ENCODE peak calls at places on chromosomes 2 and 18, in nine cellular contexts. One of them, this sample, is unnamed.
A peak's percentile ranks its signal among the peaks of the same experiment; 100 is the strongest.

GRCh38 chr2:185567940-185568339 is 170.7 kb upstream of the FSIP2 start:
- DNase-seq in prostate gland: no peak
- DNase-seq in left ventricle myocardium inferior: no peak
- DNase-seq in lower lobe of right lung: no peak
- DNase-seq in small intestine: no peak
- DNase-seq in upper lobe of left lung: no peak
- DNase-seq in astrocyte: no peak
- DNase-seq in endodermal cell: peak; percentile 79
- DNase-seq in mucosa of descending colon: no peak
- DNase-seq in this sample: no peak

GRCh38 chr2:190765386-190766173 is 115.0 kb upstream of the GLS start:
- DNase-seq in mucosa of descending colon: no peak
- DNase-seq in astrocyte: peak; percentile 96
- DNase-seq in prostate gland: no peak
- DNase-seq in upper lobe of left lung: no peak
- DNase-seq in left ventricle myocardium inferior: no peak
- DNase-seq in lower lobe of right lung: no peak
- DNase-seq in endodermal cell: no peak
- DNase-seq in small intestine: peak; percentile 26
- DNase-seq in this sample: no peak

GRCh38 chr2:95022309-95023221 is 2.9 kb upstream of the MAL start:
- DNase-seq in left ventricle myocardium inferior: peak; percentile 57
- DNase-seq in lower lobe of right lung: peak; percentile 76
- DNase-seq in upper lobe of left lung: peak; percentile 70
- DNase-seq in prostate gland: peak; percentile 24
- DNase-seq in astrocyte: peak; percentile 6
- DNase-seq in mucosa of descending colon: peak; percentile 79
- DNase-seq in endodermal cell: peak; percentile 94
- DNase-seq in small intestine: peak; percentile 44
- DNase-seq in this sample: peak; percentile 65

GRCh38 chr2:23651187-23651983 is 266.4 kb downstream of the KLHL29 start:
- DNase-seq in astrocyte: peak; percentile 91
- DNase-seq in mucosa of descending colon: no peak
- DNase-seq in prostate gland: no peak
- DNase-seq in upper lobe of left lung: no peak
- DNase-seq in endodermal cell: no peak
- DNase-seq in lower lobe of right lung: no peak
- DNase-seq in small intestine: no peak
- DNase-seq in left ventricle myocardium inferior: no peak
- DNase-seq in this sample: no peak

GRCh38 chr2:45232824-45233223 is 223.6 kb upstream of the SIX2 start:
- DNase-seq in mucosa of descending colon: no peak
- DNase-seq in small intestine: no peak
- DNase-seq in astrocyte: no peak
- DNase-seq in endodermal cell: no peak
- DNase-seq in upper lobe of left lung: no peak
- DNase-seq in left ventricle myocardium inferior: no peak
- DNase-seq in prostate gland: no peak
- DNase-seq in lower lobe of right lung: no peak
- DNase-seq in this sample: no peak

GRCh38 chr2:176370423-176370822 is 101.2 kb downstream of the MTX2 start:
- DNase-seq in astrocyte: no peak
- DNase-seq in endodermal cell: no peak
- DNase-seq in small intestine: no peak
- DNase-seq in lower lobe of right lung: no peak
- DNase-seq in prostate gland: no peak
- DNase-seq in left ventricle myocardium inferior: no peak
- DNase-seq in mucosa of descending colon: no peak
- DNase-seq in upper lobe of left lung: no peak
- DNase-seq in this sample: no peak

GRCh38 chr2:118865106-118865505 is 17.7 kb upstream of the EN1 start:
- DNase-seq in left ventricle myocardium inferior: no peak
- DNase-seq in astrocyte: no peak
- DNase-seq in upper lobe of left lung: no peak
- DNase-seq in lower lobe of right lung: no peak
- DNase-seq in small intestine: peak; percentile 23
- DNase-seq in mucosa of descending colon: peak; percentile 39
- DNase-seq in endodermal cell: peak; percentile 85
- DNase-seq in prostate gland: no peak
- DNase-seq in this sample: no peak

GRCh38 chr2:148459300-148459891 is 185.2 kb upstream of the EPC2 start:
- DNase-seq in left ventricle myocardium inferior: no peak
- DNase-seq in astrocyte: peak; percentile 27
- DNase-seq in small intestine: no peak
- DNase-seq in lower lobe of right lung: no peak
- DNase-seq in mucosa of descending colon: no peak
- DNase-seq in upper lobe of left lung: no peak
- DNase-seq in endodermal cell: no peak
- DNase-seq in prostate gland: no peak
- DNase-seq in this sample: no peak

GRCh38 chr18:46013484-46014189 is 46.5 kb upstream of the EPG5 start:
- DNase-seq in endodermal cell: no peak
- DNase-seq in upper lobe of left lung: no peak
- DNase-seq in left ventricle myocardium inferior: no peak
- DNase-seq in prostate gland: no peak
- DNase-seq in astrocyte: no peak
- DNase-seq in lower lobe of right lung: no peak
- DNase-seq in mucosa of descending colon: no peak
- DNase-seq in small intestine: no peak
- DNase-seq in this sample: no peak

GRCh38 chr2:221876016-221876415 is 303.9 kb upstream of the EPHA4 start:
- DNase-seq in endodermal cell: no peak
- DNase-seq in mucosa of descending colon: no peak
- DNase-seq in lower lobe of right lung: no peak
- DNase-seq in left ventricle myocardium inferior: no peak
- DNase-seq in small intestine: no peak
- DNase-seq in prostate gland: no peak
- DNase-seq in astrocyte: no peak
- DNase-seq in upper lobe of left lung: no peak
- DNase-seq in this sample: no peak

GRCh38 chr2:9697904-9698303 is 67.1 kb upstream of the YWHAQ start:
- DNase-seq in endodermal cell: no peak
- DNase-seq in left ventricle myocardium inferior: no peak
- DNase-seq in upper lobe of left lung: no peak
- DNase-seq in prostate gland: no peak
- DNase-seq in small intestine: peak; percentile 47
- DNase-seq in astrocyte: no peak
- DNase-seq in mucosa of descending colon: no peak
- DNase-seq in lower lobe of right lung: no peak
- DNase-seq in this sample: no peak

GRCh38 chr2:25309402-25309801 is 32.3 kb downstream of the DNMT3A start:
- DNase-seq in small intestine: peak; percentile 33
- DNase-seq in lower lobe of right lung: no peak
- DNase-seq in prostate gland: no peak
- DNase-seq in endodermal cell: peak; percentile 91
- DNase-seq in astrocyte: no peak
- DNase-seq in upper lobe of left lung: peak; percentile 55
- DNase-seq in left ventricle myocardium inferior: peak; percentile 45
- DNase-seq in mucosa of descending colon: peak; percentile 71
- DNase-seq in this sample: peak; percentile 31

GRCh38 chr2:158060862-158061435 is 40.7 kb upstream of the UPP2 start:
- DNase-seq in prostate gland: no peak
- DNase-seq in endodermal cell: peak; percentile 59
- DNase-seq in upper lobe of left lung: no peak
- DNase-seq in astrocyte: peak; percentile 66
- DNase-seq in small intestine: peak; percentile 78
- DNase-seq in mucosa of descending colon: no peak
- DNase-seq in left ventricle myocardium inferior: no peak
- DNase-seq in lower lobe of right lung: no peak
- DNase-seq in this sample: no peak

GRCh38 chr18:48455555-48456478 is 46.6 kb upstream of the ZBTB7C start:
- DNase-seq in endodermal cell: no peak
- DNase-seq in astrocyte: peak; percentile 100
- DNase-seq in left ventricle myocardium inferior: no peak
- DNase-seq in mucosa of descending colon: peak; percentile 33
- DNase-seq in upper lobe of left lung: no peak
- DNase-seq in lower lobe of right lung: no peak
- DNase-seq in small intestine: peak; percentile 58
- DNase-seq in prostate gland: no peak
- DNase-seq in this sample: peak; percentile 39

DNA sequence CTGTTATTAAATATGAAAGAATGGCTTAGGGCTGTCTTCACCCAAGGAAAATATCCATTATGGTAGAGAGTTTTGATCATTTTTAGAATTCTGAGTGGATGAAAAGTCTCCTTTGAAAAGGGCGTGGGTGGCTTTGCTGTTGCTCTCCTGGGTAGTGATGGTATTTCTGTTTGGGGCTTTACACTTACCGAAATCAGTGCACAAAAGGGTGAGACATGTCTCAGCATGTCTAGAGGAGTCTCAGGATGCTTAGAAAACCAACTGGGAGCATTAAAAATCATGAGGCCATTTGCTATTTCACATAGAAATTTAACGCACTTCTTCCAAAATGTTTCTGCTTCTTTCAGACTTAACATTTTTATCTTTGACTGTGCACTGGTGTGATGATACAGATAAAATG is 49.6 kb downstream of the ZCCHC2 start:
- DNase-seq in prostate gland: no peak
- DNase-seq in endodermal cell: no peak
- DNase-seq in lower lobe of right lung: no peak
- DNase-seq in mucosa of descending colon: no peak
- DNase-seq in upper lobe of left lung: no peak
- DNase-seq in astrocyte: no peak
- DNase-seq in left ventricle myocardium inferior: no peak
- DNase-seq in small intestine: no peak
- DNase-seq in this sample: no peak
- H3K9me3 ChIP-seq in prostate gland: no peaks in the 10 kb centered on the region
- H3K9me3 ChIP-seq in endodermal cell: peaks cover 14% of the 10 kb centered on the region
- H3K9me3 ChIP-seq in lower lobe of right lung: no peaks in the 10 kb centered on the region
- H3K9me3 ChIP-seq in mucosa of descending colon: no peaks in the 10 kb centered on the region
- H3K9me3 ChIP-seq in upper lobe of left lung: no peaks in the 10 kb centered on the region
- H3K9me3 ChIP-seq in astrocyte: no peaks in the 10 kb centered on the region
- H3K9me3 ChIP-seq in left ventricle myocardium inferior: no peaks in the 10 kb centered on the region
- H3K9me3 ChIP-seq in small intestine: no peaks in the 10 kb centered on the region
- H3K9me3 ChIP-seq in this sample: no peaks in the 10 kb centered on the region

GRCh38 chr2:111011218-111011617 is 109.5 kb upstream of the BCL2L11 start:
- DNase-seq in left ventricle myocardium inferior: no peak
- DNase-seq in small intestine: no peak
- DNase-seq in prostate gland: no peak
- DNase-seq in lower lobe of right lung: no peak
- DNase-seq in mucosa of descending colon: no peak
- DNase-seq in endodermal cell: no peak
- DNase-seq in astrocyte: no peak
- DNase-seq in upper lobe of left lung: no peak
- DNase-seq in this sample: no peak

GRCh38 chr2:111015256-111015655 is 105.5 kb upstream of the BCL2L11 start:
- DNase-seq in left ventricle myocardium inferior: no peak
- DNase-seq in lower lobe of right lung: no peak
- DNase-seq in endodermal cell: no peak
- DNase-seq in upper lobe of left lung: no peak
- DNase-seq in astrocyte: no peak
- DNase-seq in prostate gland: no peak
- DNase-seq in small intestine: no peak
- DNase-seq in mucosa of descending colon: peak; percentile 50
- DNase-seq in this sample: no peak

GRCh38 chr2:111017909-111018308 is 102.8 kb upstream of the BCL2L11 start:
- DNase-seq in left ventricle myocardium inferior: no peak
- DNase-seq in lower lobe of right lung: no peak
- DNase-seq in small intestine: no peak
- DNase-seq in upper lobe of left lung: no peak
- DNase-seq in mucosa of descending colon: no peak
- DNase-seq in prostate gland: no peak
- DNase-seq in astrocyte: no peak
- DNase-seq in endodermal cell: no peak
- DNase-seq in this sample: no peak

GRCh38 chr2:111022630-111023029 is 98.1 kb upstream of the BCL2L11 start:
- DNase-seq in small intestine: no peak
- DNase-seq in left ventricle myocardium inferior: no peak
- DNase-seq in astrocyte: no peak
- DNase-seq in endodermal cell: no peak
- DNase-seq in upper lobe of left lung: peak; percentile 59
- DNase-seq in prostate gland: no peak
- DNase-seq in mucosa of descending colon: no peak
- DNase-seq in lower lobe of right lung: peak; percentile 50
- DNase-seq in this sample: no peak

GRCh38 chr2:111017034-111017640 is 103.6 kb upstream of the BCL2L11 start:
- DNase-seq in lower lobe of right lung: no peak
- DNase-seq in left ventricle myocardium inferior: no peak
- DNase-seq in endodermal cell: no peak
- DNase-seq in astrocyte: no peak
- DNase-seq in mucosa of descending colon: no peak
- DNase-seq in small intestine: no peak
- DNase-seq in prostate gland: no peak
- DNase-seq in upper lobe of left lung: no peak
- DNase-seq in this sample: no peak
- H3K9me3 ChIP-seq in lower lobe of right lung: no peaks in the 10 kb centered on the region
- H3K9me3 ChIP-seq in left ventricle myocardium inferior: peaks cover 22% of the 10 kb centered on the region
- H3K9me3 ChIP-seq in endodermal cell: peaks cover 19% of the 10 kb centered on the region
- H3K9me3 ChIP-seq in astrocyte: no peaks in the 10 kb centered on the region
- H3K9me3 ChIP-seq in mucosa of descending colon: no peaks in the 10 kb centered on the region
- H3K9me3 ChIP-seq in small intestine: no peaks in the 10 kb centered on the region
- H3K9me3 ChIP-seq in prostate gland: no peaks in the 10 kb centered on the region
- H3K9me3 ChIP-seq in upper lobe of left lung: no peaks in the 10 kb centered on the region
- H3K9me3 ChIP-seq in this sample: peaks cover 5% of the 10 kb centered on the region

DNA sequence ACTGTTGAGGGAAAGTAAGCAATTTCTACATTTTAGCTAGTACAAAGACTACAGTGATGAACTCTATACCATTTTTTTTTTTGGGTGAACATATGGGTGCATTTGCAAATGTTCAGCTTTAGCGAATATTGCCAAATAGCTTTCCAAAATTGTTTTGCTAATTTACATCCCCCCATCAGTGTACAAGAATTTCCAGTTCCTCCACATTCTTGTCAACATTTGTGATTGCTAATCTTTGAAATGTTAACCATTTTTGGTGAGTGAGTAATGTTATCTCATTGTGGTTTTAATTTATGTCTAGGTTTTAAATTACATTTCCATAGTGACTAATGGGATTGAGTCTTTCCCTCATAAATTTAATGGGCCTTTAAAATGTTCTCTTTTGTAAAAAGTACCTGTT is 16.4 kb upstream of the CNRIP1 start:
- DNase-seq in small intestine: no peak
- DNase-seq in astrocyte: peak; percentile 77
- DNase-seq in mucosa of descending colon: no peak
- DNase-seq in prostate gland: no peak
- DNase-seq in upper lobe of left lung: no peak
- DNase-seq in lower lobe of right lung: no peak
- DNase-seq in left ventricle myocardium inferior: no peak
- DNase-seq in endodermal cell: no peak
- DNase-seq in this sample: no peak
- H3K9me3 ChIP-seq in small intestine: no peaks in the 10 kb centered on the region
- H3K9me3 ChIP-seq in astrocyte: no peaks in the 10 kb centered on the region
- H3K9me3 ChIP-seq in mucosa of descending colon: no peaks in the 10 kb centered on the region
- H3K9me3 ChIP-seq in prostate gland: no peaks in the 10 kb centered on the region
- H3K9me3 ChIP-seq in upper lobe of left lung: no peaks in the 10 kb centered on the region
- H3K9me3 ChIP-seq in lower lobe of right lung: no peaks in the 10 kb centered on the region
- H3K9me3 ChIP-seq in left ventricle myocardium inferior: no peaks in the 10 kb centered on the region
- H3K9me3 ChIP-seq in endodermal cell: no peaks in the 10 kb centered on the region
- H3K9me3 ChIP-seq in this sample: no peaks in the 10 kb centered on the region

GRCh38 chr18:80050797-80051196 is 16.6 kb downstream of the RBFA start:
- DNase-seq in small intestine: no peak
- DNase-seq in mucosa of descending colon: no peak
- DNase-seq in lower lobe of right lung: no peak
- DNase-seq in astrocyte: no peak
- DNase-seq in endodermal cell: no peak
- DNase-seq in upper lobe of left lung: no peak
- DNase-seq in left ventricle myocardium inferior: no peak
- DNase-seq in prostate gland: no peak
- DNase-seq in this sample: no peak

DNA sequence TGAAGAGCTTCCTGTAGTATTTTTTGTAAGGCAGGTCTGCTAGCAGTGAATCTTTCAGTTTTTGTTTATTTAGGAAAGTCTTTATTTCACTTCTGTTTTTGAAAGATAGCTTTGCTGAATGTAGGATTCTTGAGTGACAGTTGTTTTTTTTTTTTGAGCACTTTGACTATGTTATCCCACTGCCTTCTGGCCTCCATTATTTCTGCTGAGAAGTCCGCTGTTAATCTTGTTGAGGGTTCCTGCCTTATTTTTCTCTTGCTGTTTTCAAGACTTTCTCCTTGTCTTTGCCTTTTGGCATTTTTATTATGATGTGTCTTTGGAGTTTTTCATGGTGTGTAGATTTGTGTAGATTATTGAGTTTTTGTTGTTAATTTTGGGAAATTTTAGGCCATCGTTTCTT is 21.9 kb downstream of the RBFA start:
- DNase-seq in astrocyte: no peak
- DNase-seq in endodermal cell: no peak
- DNase-seq in left ventricle myocardium inferior: no peak
- DNase-seq in mucosa of descending colon: no peak
- DNase-seq in prostate gland: no peak
- DNase-seq in upper lobe of left lung: no peak
- DNase-seq in lower lobe of right lung: no peak
- DNase-seq in small intestine: no peak
- DNase-seq in this sample: no peak
- H3K9me3 ChIP-seq in astrocyte: peaks cover 14% of the 10 kb centered on the region
- H3K9me3 ChIP-seq in endodermal cell: peaks cover 66% of the 10 kb centered on the region
- H3K9me3 ChIP-seq in left ventricle myocardium inferior: peaks cover 51% of the 10 kb centered on the region
- H3K9me3 ChIP-seq in mucosa of descending colon: peaks cover 79% of the 10 kb centered on the region
- H3K9me3 ChIP-seq in prostate gland: no peaks in the 10 kb centered on the region
- H3K9me3 ChIP-seq in upper lobe of left lung: peaks cover 10% of the 10 kb centered on the region
- H3K9me3 ChIP-seq in lower lobe of right lung: peaks cover 40% of the 10 kb centered on the region
- H3K9me3 ChIP-seq in small intestine: peaks cover 3% of the 10 kb centered on the region
- H3K9me3 ChIP-seq in this sample: peaks cover 8% of the 10 kb centered on the region

This sample was measured in T-helper 17 cell.